ENCODE peak calls at places on chromosome 6, in nine cellular contexts. D is HFFc6; M is NCI-H2029; S is glutamatergic neuron; W is stimulated activated CD8-positive, alpha-beta memory T cell treated with anti-CD3 and anti-CD28 coated beads, Interleukin-7, amount 100 ng/mL, for 4 hours; N is HCEC 1CT; F is HTR-8/SVneo; X is hypothalamus; I is AG04449. H is an unnamed sample.
A peak's percentile ranks its signal among the peaks of the same experiment; 100 is the strongest.

GRCh38 chr6:143264291-143264834 is 186.1 kb downstream of the ADAT2 start:
- DNase-seq in D (no peak), M (no peak), S (no peak), W (no peak), N (no peak), F (no peak), X (no peak), I (no peak), H (no peak)

GRCh38 chr6:26205161-26205624 is 118.0 kb downstream of the HFE start:
- DNase-seq in D (peak; percentile 83), M (peak; percentile 96), S (peak; percentile 78), W (peak; percentile 75), N (peak; percentile 81), F (no peak), X (peak; percentile 52), I (no peak), H (peak; percentile 83)

GRCh38 chr6:169367507-169367906 is 113.9 kb upstream of the THBS2 start:
- DNase-seq in D (no peak), M (no peak), S (no peak), W (no peak), N (no peak), F (no peak), X (no peak), I (no peak), H (no peak)

GRCh38 chr6:15948930-15949900 is 179.7 kb upstream of the MYLIP start:
- DNase-seq in D (no peak), M (peak; percentile 99), S (no peak), W (no peak), N (no peak), F (peak; percentile 27), X (no peak), I (no peak), H (peak; percentile 90)

GRCh38 chr6:90493332-90493731 is 93.5 kb downstream of the MAP3K7 start:
- DNase-seq in D (no peak), M (no peak), S (no peak), W (no peak), N (peak; percentile 23), F (no peak), X (no peak), I (no peak), H (peak; percentile 54)

GRCh38 chr6:71287038-71287437 is 1.6 kb upstream of the OGFRL1 start:
- DNase-seq in D (no peak), M (no peak), S (no peak), W (no peak), N (peak; percentile 34), F (no peak), X (peak; percentile 13), I (no peak), H (peak; percentile 12)

GRCh38 chr6:31493875-31494694 is 3.9 kb upstream of the MICB start:
- DNase-seq in D (peak; percentile 60), M (peak; percentile 60), S (peak; percentile 92), W (peak; percentile 42), N (peak; percentile 72), F (peak; percentile 67), X (peak; percentile 41), I (no peak), H (peak; percentile 77)

GRCh38 chr6:134816780-134817179 is 133.1 kb downstream of the ALDH8A1 start:
- DNase-seq in D (peak; percentile 30), M (no peak), S (no peak), W (no peak), N (peak; percentile 26), F (peak; percentile 33), X (no peak), I (no peak), H (peak; percentile 63)

GRCh38 chr6:136607932-136608772 is 57.9 kb upstream of the MAP7 start:
- DNase-seq in D (peak; percentile 50), M (peak; percentile 50), S (peak; percentile 81), W (peak; percentile 61), N (peak; percentile 58), F (peak; percentile 35), X (peak; percentile 10), I (no peak), H (peak; percentile 81)

GRCh38 chr6:39496951-39497350 is 174.4 kb upstream of the KCNK16 start:
- DNase-seq in D (no peak), M (no peak), S (no peak), W (no peak), N (no peak), F (no peak), X (no peak), I (no peak), H (no peak)

GRCh38 chr6:97085772-97086171 is 161.2 kb downstream of the KLHL32 start:
- DNase-seq in D (peak; percentile 74), M (no peak), S (no peak), W (no peak), N (no peak), F (no peak), X (no peak), I (peak; percentile 5), H (peak; percentile 87)

GRCh38 chr6:52574709-52575489 is 2.0 kb downstream of the TRAM2 start:
- DNase-seq in D (peak; percentile 73), M (no peak), S (no peak), W (peak; percentile 40), N (peak; percentile 42), F (no peak), X (no peak), I (no peak), H (no peak)

GRCh38 chr6:56168601-56169000 is 78.8 kb downstream of the COL21A1 start:
- DNase-seq in D (peak; percentile 19), M (no peak), S (no peak), W (no peak), N (peak; percentile 13), F (no peak), X (no peak), I (no peak), H (peak; percentile 6)

GRCh38 chr6:140858381-140858971 is 1274.2 kb upstream of the GJE1 start:
- DNase-seq in D (peak; percentile 25), M (no peak), S (no peak), W (no peak), N (peak; percentile 56), F (no peak), X (no peak), I (no peak), H (peak; percentile 30)